ENCODE peak calls at places on chromosome 21, in ten cellular contexts. D, F, A, W, H, Y, R, L, I and P are unnamed samples.
A peak's percentile ranks its signal among the peaks of the same experiment; 100 is the strongest.

GRCh38 chr21:29196021-29196663 is 65.7 kb downstream of the MAP3K7CL start:
- DNase-seq in Y (no peak), W (no peak), L (peak; percentile 46), R (peak; percentile 80), A (peak; percentile 53), H (peak; percentile 42), I (peak; percentile 97), D (peak; percentile 64), F (no peak), P (no peak)

GRCh38 chr21:25366116-25366515 is 241.2 kb downstream of the MRPL39 start:
- DNase-seq in I (no peak), A (no peak), F (no peak), H (no peak), R (no peak), L (no peak), W (no peak), D (no peak), Y (no peak), P (no peak)

GRCh38 chr21:38985423-38986378 is 180.0 kb downstream of the ETS2 start:
- DNase-seq in F (peak; percentile 87), R (peak; percentile 72), Y (peak; percentile 61), A (peak; percentile 30), L (peak; percentile 73), H (peak; percentile 29), W (no peak), D (peak; percentile 66), I (peak; percentile 93), P (peak; percentile 72)

GRCh38 chr21:28207776-28208175 is 784.9 kb downstream of the LTN1 start:
- DNase-seq in L (no peak), R (no peak), W (no peak), I (peak; percentile 83), H (no peak), A (no peak), Y (no peak), F (no peak), D (no peak), P (no peak)

GRCh38 chr21:30831194-30831765 is 1.7 kb upstream of the KRTAP7-1 start:
- DNase-seq in H (peak; percentile 14), I (no peak), D (no peak), Y (no peak), R (no peak), F (no peak), A (no peak), W (no peak), L (no peak), P (no peak)

GRCh38 chr21:30434033-30434631 is 4.1 kb downstream of the KRTAP13-4 start:
- DNase-seq in F (no peak), A (peak; percentile 26), W (no peak), Y (peak; percentile 10), H (peak; percentile 41), R (no peak), L (no peak), D (peak; percentile 23), I (no peak), P (no peak)

GRCh38 chr21:35924714-35925301 is 135.5 kb downstream of the SETD4 start:
- DNase-seq in Y (no peak), L (no peak), A (no peak), I (peak; percentile 96), D (peak; percentile 22), R (no peak), W (no peak), F (no peak), H (no peak), P (peak; percentile 33)

GRCh38 chr21:33208534-33208933 is 21.2 kb upstream of the IFNAR2 start:
- DNase-seq in W (no peak), F (no peak), H (no peak), L (no peak), R (no peak), Y (no peak), D (no peak), I (no peak), A (no peak), P (no peak)

GRCh38 chr21:31161157-31161556 is 122.9 kb upstream of the KRTAP19-8 start:
- DNase-seq in F (no peak), D (no peak), Y (no peak), W (no peak), R (no peak), I (peak; percentile 15), L (no peak), H (no peak), A (no peak), P (no peak)

GRCh38 chr21:31490471-31490870 is 146.4 kb upstream of the TIAM1 start:
- DNase-seq in R (no peak), H (no peak), L (no peak), D (no peak), I (no peak), W (no peak), A (no peak), F (no peak), Y (no peak), P (no peak)

GRCh38 chr21:33360871-33361602 is 36.3 kb downstream of the IFNAR1 start:
- DNase-seq in L (peak; percentile 73), I (peak; percentile 87), A (peak; percentile 82), H (peak; percentile 84), F (peak; percentile 70), R (peak; percentile 93), W (peak; percentile 83), Y (peak; percentile 71), D (peak; percentile 72), P (peak; percentile 70)

GRCh38 chr21:33736569-33736968 is 94.3 kb downstream of the ITSN1 start:
- DNase-seq in A (no peak), L (no peak), I (no peak), Y (no peak), H (no peak), W (no peak), R (no peak), D (no peak), F (no peak), P (no peak)

DNA sequence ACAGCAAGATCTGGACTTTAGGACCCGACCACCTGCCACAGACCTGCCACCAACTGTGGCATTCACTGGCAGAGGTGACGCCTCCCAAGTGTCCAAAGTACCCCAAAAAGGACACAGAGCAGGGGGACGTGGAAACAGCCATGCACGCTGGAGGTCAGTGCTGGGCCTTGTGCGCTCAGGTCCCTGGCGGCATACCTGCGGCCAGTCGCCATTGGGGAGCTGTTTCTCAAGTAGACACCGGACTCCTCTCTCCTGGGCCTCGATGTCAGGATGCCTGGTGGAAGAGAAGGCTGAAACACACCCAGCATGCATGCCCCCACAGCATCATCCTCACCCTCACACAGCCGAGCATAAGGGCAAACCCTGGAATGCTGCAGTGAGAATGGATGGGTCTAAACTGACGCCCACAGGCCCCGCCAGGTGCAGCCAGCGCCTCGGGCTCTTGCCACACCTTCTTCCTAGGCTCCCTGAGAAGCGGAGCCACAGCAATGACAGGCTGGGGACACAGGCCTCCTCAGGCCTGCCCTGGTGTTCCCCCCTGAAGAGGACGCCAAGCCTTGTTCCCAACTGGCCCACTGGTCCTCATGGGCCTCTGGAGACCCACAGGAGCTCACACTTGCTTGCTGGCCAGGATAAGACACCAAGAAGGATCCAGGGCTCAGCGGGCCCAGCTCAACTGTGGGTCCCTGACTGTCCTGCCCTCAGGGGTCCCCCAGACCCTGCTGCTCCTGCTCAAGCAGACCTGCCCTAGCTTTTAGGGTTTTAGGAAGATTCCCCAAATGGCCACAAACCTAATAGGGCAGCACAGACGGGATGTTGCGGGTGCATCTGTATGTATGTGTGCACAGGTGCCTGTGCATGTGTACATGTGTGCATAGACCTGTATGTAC is 7.7 kb upstream of the SPATC1L start:
- DNase-seq in Y (no peak), W (no peak), L (no peak), R (peak; percentile 33), D (peak; percentile 14), A (peak; percentile 15), H (no peak), I (no peak), F (no peak), P (peak; percentile 10)
- H3K36me3 ChIP-seq in Y (peaks cover 9% of the 10 kb centered on the region), W (no peaks in the 10 kb centered on the region), L (no peaks in the 10 kb centered on the region), R (no peaks in the 10 kb centered on the region), D (no peaks in the 10 kb centered on the region), A (peaks cover 78% of the 10 kb centered on the region), H (no peaks in the 10 kb centered on the region), I (peaks cover 41% of the 10 kb centered on the region), F (no peaks in the 10 kb centered on the region), P (peaks cover 26% of the 10 kb centered on the region)

GRCh38 chr21:14050121-14050520 is 160.6 kb downstream of the LIPI start:
- DNase-seq in R (no peak), W (no peak), Y (no peak), H (no peak), D (no peak), A (no peak), L (no peak), I (no peak), F (no peak), P (no peak)

DNA sequence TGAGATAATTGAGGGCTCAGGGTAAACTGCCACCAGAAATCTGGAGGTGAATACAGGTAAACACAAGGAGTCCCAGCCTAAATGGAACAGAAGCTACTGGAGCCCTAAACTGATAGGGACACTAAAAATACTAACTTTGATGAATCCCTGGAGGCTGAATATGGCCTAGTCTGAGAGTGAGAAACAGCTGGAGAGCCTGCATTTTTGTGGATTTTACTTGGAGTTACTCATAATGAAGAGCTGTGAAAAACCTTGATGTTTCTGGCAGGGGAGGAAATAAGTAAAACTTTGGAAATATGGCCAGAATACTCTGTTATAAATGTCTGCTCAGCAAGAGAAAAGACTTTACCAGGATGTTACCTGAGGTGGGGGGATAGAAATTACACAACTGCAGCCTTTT is 164.4 kb downstream of the LIPI start:
- DNase-seq in I (peak; percentile 17), R (no peak), W (no peak), D (no peak), L (no peak), A (no peak), F (no peak), Y (no peak), H (no peak), P (no peak)
- TF ChIP-seq POLR2A in I (no peak), R (no peak), W (no peak), D (no peak), L (no peak), A (no peak), F (no peak), Y (no peak), H (no peak), P (no peak)

GRCh38 chr21:34870246-34870645 is 178.9 kb downstream of the RUNX1 start:
- DNase-seq in R (no peak), A (no peak), Y (no peak), D (no peak), I (no peak), L (no peak), F (no peak), H (no peak), W (no peak), P (no peak)
- H3K36me3 ChIP-seq in R (no peaks in the 10 kb centered on the region), A (peaks cover 7% of the 10 kb centered on the region), Y (peaks cover 3% of the 10 kb centered on the region), D (no peaks in the 10 kb centered on the region), I (peaks cover 74% of the 10 kb centered on the region), L (no peaks in the 10 kb centered on the region), F (no peaks in the 10 kb centered on the region), H (no peaks in the 10 kb centered on the region), W (no peaks in the 10 kb centered on the region), P (no peaks in the 10 kb centered on the region)

DNA sequence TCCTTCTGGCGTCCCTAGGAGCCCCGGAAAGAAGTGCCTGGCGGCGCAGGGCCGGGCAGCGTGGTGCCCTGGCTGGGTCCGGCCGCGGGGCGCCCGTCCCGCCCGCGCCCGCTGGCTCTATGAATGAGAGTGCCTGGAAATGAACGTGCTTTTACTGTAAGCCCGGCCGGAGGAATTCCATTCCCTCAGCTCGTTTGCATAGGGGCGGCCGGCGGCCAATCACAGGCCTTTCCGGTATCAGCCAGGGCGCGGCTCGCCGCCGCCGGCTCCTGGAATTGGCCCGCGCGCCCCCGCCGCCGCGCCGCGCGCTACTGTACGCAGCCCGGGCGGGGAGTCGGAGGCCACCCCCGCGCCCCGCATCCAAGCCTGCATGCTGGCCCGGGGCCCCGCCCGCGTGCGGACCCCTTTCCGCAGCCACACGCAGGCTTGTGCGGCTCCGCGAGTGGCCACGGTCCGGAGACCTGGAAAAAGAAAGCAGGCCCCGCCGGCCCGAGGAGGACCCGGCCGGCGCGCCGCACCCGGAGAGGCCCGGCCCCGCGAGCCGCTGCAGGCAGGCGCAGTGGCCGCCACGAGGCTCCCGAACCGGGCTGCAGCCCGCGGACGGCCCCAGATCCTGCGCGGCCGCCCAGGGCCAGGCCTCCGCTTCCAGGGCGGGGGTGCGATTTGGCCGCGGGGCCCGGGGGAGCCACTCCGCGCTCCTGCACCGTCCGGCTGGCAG is 160.4 kb downstream of the RUNX1 start:
- DNase-seq in F (peak; percentile 93), I (peak; percentile 96), D (peak; percentile 97), Y (peak; percentile 97), A (peak; percentile 97), L (peak; percentile 88), R (peak; percentile 96), W (peak; percentile 96), H (peak; percentile 97), P (peak; percentile 88)
- TF ChIP-seq POLR2A in F (peak; percentile 53), I (peak; percentile 98), D (peak; percentile 96), Y (peak; percentile 98), A (no peak), L (peak; percentile 52), R (peak; percentile 99), W (peak; percentile 99), H (peak; percentile 92), P (peak; percentile 95)